ENCODE peak calls at places on chromosome X, in four cellular contexts. One of them, this sample, is unnamed.
A peak's percentile ranks its signal among the peaks of the same experiment; 100 is the strongest.

GRCh38 chrX:154396948-154397887 is 959 bp upstream of the RPL10 start:
- DNase-seq in type B pancreatic cell: no peak
- DNase-seq in mesothelial cell of epicardium: no peak
- DNase-seq in coronary artery: no peak
- DNase-seq in this sample: no peak

GRCh38 chrX:110951472-110952269 is 144.3 kb upstream of the PAK3 start:
- DNase-seq in coronary artery: no peak
- DNase-seq in mesothelial cell of epicardium: no peak
- DNase-seq in type B pancreatic cell: no peak
- DNase-seq in this sample: no peak

GRCh38 chrX:56790778-56791177 is 61.7 kb downstream of the NBDY start:
- DNase-seq in coronary artery: peak; percentile 41
- DNase-seq in type B pancreatic cell: peak; percentile 42
- DNase-seq in mesothelial cell of epicardium: no peak
- DNase-seq in this sample: no peak

GRCh38 chrX:112834016-112834855 is 6.4 kb downstream of the AMOT start:
- DNase-seq in mesothelial cell of epicardium: no peak
- DNase-seq in coronary artery: no peak
- DNase-seq in type B pancreatic cell: no peak
- DNase-seq in this sample: no peak

GRCh38 chrX:16250296-16250695 is 83.0 kb downstream of the MAGEB17 start:
- DNase-seq in type B pancreatic cell: no peak
- DNase-seq in mesothelial cell of epicardium: no peak
- DNase-seq in coronary artery: no peak
- DNase-seq in this sample: no peak

GRCh38 chrX:46599051-46599560 is 25.5 kb downstream of the CHST7 start:
- DNase-seq in mesothelial cell of epicardium: no peak
- DNase-seq in coronary artery: no peak
- DNase-seq in type B pancreatic cell: no peak
- DNase-seq in this sample: no peak

GRCh38 chrX:119539872-119540271 is 25.3 kb downstream of the STEEP1 start:
- DNase-seq in coronary artery: no peak
- DNase-seq in type B pancreatic cell: no peak
- DNase-seq in mesothelial cell of epicardium: no peak
- DNase-seq in this sample: no peak

GRCh38 chrX:129522184-129523059 is 868 bp downstream of the SMARCA1 start:
- DNase-seq in type B pancreatic cell: peak; percentile 79
- DNase-seq in coronary artery: peak; percentile 74
- DNase-seq in mesothelial cell of epicardium: peak; percentile 51
- DNase-seq in this sample: peak; percentile 15

GRCh38 chrX:50988649-50989048 is 78.1 kb downstream of the BMP15 start:
- DNase-seq in mesothelial cell of epicardium: no peak
- DNase-seq in type B pancreatic cell: no peak
- DNase-seq in coronary artery: no peak
- DNase-seq in this sample: no peak

GRCh38 chrX:56764975-56765791 is 36.1 kb downstream of the NBDY start:
- DNase-seq in coronary artery: peak; percentile 60
- DNase-seq in type B pancreatic cell: no peak
- DNase-seq in mesothelial cell of epicardium: no peak
- DNase-seq in this sample: no peak

GRCh38 chrX:1167466-1167865 is 45.0 kb downstream of the CRLF2 start:
- DNase-seq in type B pancreatic cell: no peak
- DNase-seq in mesothelial cell of epicardium: no peak
- DNase-seq in coronary artery: no peak
- DNase-seq in this sample: no peak

GRCh38 chrX:21740329-21741274 is 17.3 kb downstream of the SMPX start:
- DNase-seq in type B pancreatic cell: no peak
- DNase-seq in coronary artery: no peak
- DNase-seq in mesothelial cell of epicardium: no peak
- DNase-seq in this sample: no peak

GRCh38 chrX:50971390-50971789 is 60.9 kb downstream of the BMP15 start:
- DNase-seq in type B pancreatic cell: no peak
- DNase-seq in mesothelial cell of epicardium: no peak
- DNase-seq in coronary artery: no peak
- DNase-seq in this sample: no peak

GRCh38 chrX:57155171-57155570 is 18.0 kb upstream of the SPIN2A start:
- DNase-seq in mesothelial cell of epicardium: no peak
- DNase-seq in coronary artery: no peak
- DNase-seq in type B pancreatic cell: no peak
- DNase-seq in this sample: no peak

GRCh38 chrX:19178402-19178801 is 56.1 kb upstream of the ADGRG2 start:
- DNase-seq in mesothelial cell of epicardium: no peak
- DNase-seq in type B pancreatic cell: no peak
- DNase-seq in coronary artery: no peak
- DNase-seq in this sample: no peak

GRCh38 chrX:131895002-131895401 is 128.1 kb upstream of the STK26 start:
- DNase-seq in coronary artery: no peak
- DNase-seq in mesothelial cell of epicardium: no peak
- DNase-seq in type B pancreatic cell: no peak
- DNase-seq in this sample: no peak

GRCh38 chrX:36642052-36642451 is 366.1 kb upstream of the FAM47C start:
- DNase-seq in type B pancreatic cell: no peak
- DNase-seq in coronary artery: no peak
- DNase-seq in mesothelial cell of epicardium: no peak
- DNase-seq in this sample: no peak

GRCh38 chrX:111597967-111598366 is 83.0 kb upstream of the ALG13 start:
- DNase-seq in coronary artery: no peak
- DNase-seq in type B pancreatic cell: no peak
- DNase-seq in mesothelial cell of epicardium: no peak
- DNase-seq in this sample: no peak

GRCh38 chrX:154738013-154738738 is 12.7 kb downstream of the GAB3 start:
- DNase-seq in mesothelial cell of epicardium: no peak
- DNase-seq in coronary artery: no peak
- DNase-seq in type B pancreatic cell: no peak
- DNase-seq in this sample: no peak

GRCh38 chrX:49988128-49988527 is 65.7 kb downstream of the CLCN5 start:
- DNase-seq in coronary artery: no peak
- DNase-seq in mesothelial cell of epicardium: no peak
- DNase-seq in type B pancreatic cell: no peak
- DNase-seq in this sample: no peak

GRCh38 chrX:110359273-110359672 is 625 bp downstream of the RTL9 start:
- DNase-seq in type B pancreatic cell: no peak
- DNase-seq in mesothelial cell of epicardium: no peak
- DNase-seq in coronary artery: no peak
- DNase-seq in this sample: no peak

GRCh38 chrX:76202471-76202870 is 29.6 kb downstream of the PBDC1 start:
- DNase-seq in coronary artery: no peak
- DNase-seq in type B pancreatic cell: no peak
- DNase-seq in mesothelial cell of epicardium: no peak
- DNase-seq in this sample: no peak

GRCh38 chrX:31225819-31226218 is 154.0 kb upstream of the FTHL17 start:
- DNase-seq in coronary artery: no peak
- DNase-seq in type B pancreatic cell: no peak
- DNase-seq in mesothelial cell of epicardium: no peak
- DNase-seq in this sample: no peak

GRCh38 chrX:13381514-13381913 is 61.7 kb upstream of the ATXN3L start:
- DNase-seq in type B pancreatic cell: no peak
- DNase-seq in mesothelial cell of epicardium: no peak
- DNase-seq in coronary artery: no peak
- DNase-seq in this sample: no peak

GRCh38 chrX:149648932-149649331 is 17.3 kb upstream of the TMEM185A start:
- DNase-seq in mesothelial cell of epicardium: no peak
- DNase-seq in type B pancreatic cell: no peak
- DNase-seq in coronary artery: no peak
- DNase-seq in this sample: no peak

GRCh38 chrX:153782871-153783270 is 2.0 kb downstream of the SRPK3 start:
- DNase-seq in type B pancreatic cell: no peak
- DNase-seq in coronary artery: no peak
- DNase-seq in mesothelial cell of epicardium: no peak
- DNase-seq in this sample: no peak

GRCh38 chrX:23749576-23749975 is 6.5 kb upstream of the ACOT9 start:
- DNase-seq in mesothelial cell of epicardium: no peak
- DNase-seq in coronary artery: no peak
- DNase-seq in type B pancreatic cell: no peak
- DNase-seq in this sample: no peak

GRCh38 chrX:9907645-9908387 is 59.3 kb upstream of the CLDN34 start:
- DNase-seq in type B pancreatic cell: no peak
- DNase-seq in coronary artery: no peak
- DNase-seq in mesothelial cell of epicardium: no peak
- DNase-seq in this sample: no peak

GRCh38 chrX:152641256-152641875 is 3.7 kb downstream of the GABRQ start:
- DNase-seq in mesothelial cell of epicardium: no peak
- DNase-seq in type B pancreatic cell: no peak
- DNase-seq in coronary artery: no peak
- DNase-seq in this sample: no peak

GRCh38 chrX:15973299-15973698 is 118.7 kb upstream of the AP1S2 start:
- DNase-seq in mesothelial cell of epicardium: no peak
- DNase-seq in coronary artery: no peak
- DNase-seq in type B pancreatic cell: no peak
- DNase-seq in this sample: no peak

GRCh38 chrX:12747433-12747832 is 43.8 kb upstream of the PRPS2 start:
- DNase-seq in type B pancreatic cell: no peak
- DNase-seq in coronary artery: no peak
- DNase-seq in mesothelial cell of epicardium: no peak
- DNase-seq in this sample: no peak

GRCh38 chrX:13432376-13432775 is 112.5 kb upstream of the ATXN3L start:
- DNase-seq in coronary artery: no peak
- DNase-seq in mesothelial cell of epicardium: no peak
- DNase-seq in type B pancreatic cell: no peak
- DNase-seq in this sample: no peak

GRCh38 chrX:120309873-120310730 is 1.2 kb downstream of the TMEM255A start:
- DNase-seq in type B pancreatic cell: no peak
- DNase-seq in mesothelial cell of epicardium: no peak
- DNase-seq in coronary artery: no peak
- DNase-seq in this sample: no peak

GRCh38 chrX:35098419-35098818 is 155.8 kb downstream of the FAM47B start:
- DNase-seq in mesothelial cell of epicardium: no peak
- DNase-seq in coronary artery: no peak
- DNase-seq in type B pancreatic cell: no peak
- DNase-seq in this sample: no peak

GRCh38 chrX:17038681-17039161 is 92.3 kb downstream of the REPS2 start:
- DNase-seq in coronary artery: no peak
- DNase-seq in mesothelial cell of epicardium: no peak
- DNase-seq in type B pancreatic cell: no peak
- DNase-seq in this sample: no peak

GRCh38 chrX:97267376-97267775 is 383.7 kb downstream of the RPA4 start:
- DNase-seq in coronary artery: no peak
- DNase-seq in type B pancreatic cell: no peak
- DNase-seq in mesothelial cell of epicardium: no peak
- DNase-seq in this sample: no peak

GRCh38 chrX:87003031-87003430 is 514.6 kb upstream of the KLHL4 start:
- DNase-seq in type B pancreatic cell: no peak
- DNase-seq in coronary artery: no peak
- DNase-seq in mesothelial cell of epicardium: no peak
- DNase-seq in this sample: no peak

GRCh38 chrX:87006561-87006960 is 511.0 kb upstream of the KLHL4 start:
- DNase-seq in mesothelial cell of epicardium: no peak
- DNase-seq in type B pancreatic cell: no peak
- DNase-seq in coronary artery: no peak
- DNase-seq in this sample: no peak

GRCh38 chrX:87005183-87005582 is 512.4 kb upstream of the KLHL4 start:
- DNase-seq in mesothelial cell of epicardium: no peak
- DNase-seq in coronary artery: no peak
- DNase-seq in type B pancreatic cell: no peak
- DNase-seq in this sample: no peak

GRCh38 chrX:87005885-87006284 is 511.7 kb upstream of the KLHL4 start:
- DNase-seq in type B pancreatic cell: no peak
- DNase-seq in coronary artery: no peak
- DNase-seq in mesothelial cell of epicardium: no peak
- DNase-seq in this sample: no peak
- TF ChIP-seq CTCF in type B pancreatic cell: no peak
- TF ChIP-seq CTCF in coronary artery: no peak
- TF ChIP-seq CTCF in mesothelial cell of epicardium: no peak
- TF ChIP-seq CTCF in this sample: no peak

DNA sequence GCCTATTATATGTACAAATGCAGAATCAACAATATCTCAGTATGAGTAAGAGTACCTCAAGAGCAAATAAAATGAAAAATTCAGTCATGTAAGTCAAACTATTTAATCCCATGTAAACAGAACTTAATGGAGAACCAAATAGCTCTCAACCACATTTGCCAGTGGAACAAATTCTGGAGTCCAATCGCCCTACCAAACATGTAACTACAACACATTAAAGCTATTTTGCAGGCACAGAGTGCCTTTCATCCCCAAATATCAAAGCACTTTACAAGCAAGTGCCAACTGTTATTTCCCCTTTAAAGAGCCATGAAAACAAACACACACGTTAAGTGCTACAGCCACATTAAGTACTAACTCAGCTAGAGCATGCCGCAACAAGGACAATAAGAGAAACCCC is 51.3 kb downstream of the PCDH19 start:
- DNase-seq in mesothelial cell of epicardium: no peak
- DNase-seq in coronary artery: no peak
- DNase-seq in type B pancreatic cell: no peak
- DNase-seq in this sample: no peak
- TF ChIP-seq CTCF in mesothelial cell of epicardium: no peak
- TF ChIP-seq CTCF in coronary artery: no peak
- TF ChIP-seq CTCF in type B pancreatic cell: no peak
- TF ChIP-seq CTCF in this sample: no peak

DNA sequence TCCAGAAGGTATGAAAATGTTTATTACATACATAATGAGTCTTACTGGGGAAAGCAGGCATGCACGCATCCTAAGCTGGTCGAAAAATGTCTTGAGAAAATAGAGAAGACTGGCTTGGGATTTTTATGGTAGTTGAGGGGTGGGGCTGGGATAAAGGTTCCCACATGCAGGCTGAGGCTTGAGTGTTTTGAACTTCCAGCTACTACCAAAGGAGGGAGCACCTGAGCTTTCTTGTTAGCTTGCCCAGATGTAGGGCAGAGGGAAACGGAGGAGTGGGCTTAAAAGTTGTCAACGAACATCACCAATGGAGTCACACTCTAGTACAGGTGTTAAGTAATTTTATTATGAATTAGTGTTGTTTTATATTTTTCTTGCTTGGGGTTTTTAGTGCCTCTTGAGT is 39.6 kb upstream of the SRPX start:
- DNase-seq in mesothelial cell of epicardium: no peak
- DNase-seq in type B pancreatic cell: no peak
- DNase-seq in coronary artery: no peak
- DNase-seq in this sample: no peak
- TF ChIP-seq CTCF in mesothelial cell of epicardium: no peak
- TF ChIP-seq CTCF in type B pancreatic cell: peak; percentile 44
- TF ChIP-seq CTCF in coronary artery: no peak
- TF ChIP-seq CTCF in this sample: peak; percentile 42

DNA sequence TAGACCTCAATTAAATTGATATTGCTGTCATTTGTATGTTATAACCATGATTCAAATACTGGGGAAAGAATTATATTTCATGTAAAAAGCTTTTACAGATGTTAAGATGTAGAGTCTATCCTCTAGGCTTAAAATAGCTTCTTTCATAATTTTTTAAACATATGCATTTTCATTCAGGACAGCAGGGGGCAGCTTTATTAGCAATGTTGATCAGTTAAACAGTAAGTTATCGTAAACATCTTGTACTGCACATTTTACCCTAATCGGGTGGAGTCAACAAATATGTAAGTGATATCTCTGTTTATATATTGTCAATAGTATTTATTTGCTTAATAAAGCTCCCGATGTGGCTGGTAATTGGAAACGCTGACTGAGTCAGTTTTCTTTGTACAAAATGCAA is 142.5 kb upstream of the MED14 start:
- DNase-seq in mesothelial cell of epicardium: no peak
- DNase-seq in type B pancreatic cell: no peak
- DNase-seq in coronary artery: no peak
- DNase-seq in this sample: no peak
- TF ChIP-seq CTCF in mesothelial cell of epicardium: peak; percentile 13
- TF ChIP-seq CTCF in type B pancreatic cell: peak; percentile 62
- TF ChIP-seq CTCF in coronary artery: no peak
- TF ChIP-seq CTCF in this sample: peak; percentile 40

This sample was measured in D721Med.